ENCODE peak calls at places on chromosomes 11 and 22, in nine cellular contexts. Q is GM12865; E is T-helper 1 cell; S is NCI-H1930; O is aorta; D is neural progenitor cell; M is stimulated activated CD8-positive, alpha-beta memory T cell treated with anti-CD3 and anti-CD28 coated beads, Interleukin-4, amount 100 ng/mL, for 1 hour; T is HAP-1; J is activated CD4-positive, alpha-beta T cell treated with anti-CD3 and anti-CD28 coated beads, Interleukin-2, amount 10 ng/mL, durations not matched to agents 7 days and 5 days. G is an unnamed sample.

GRCh38 chr22:40491990-40492631 is 121.7 kb downstream of the SGSM3 start:
- DNase-seq in E (no peak), J (no peak), O (no peak), M (no peak), Q (peak), D (no peak), T (no peak), S (no peak), G (no peak)

GRCh38 chr11:36352919-36353318 is 56.8 kb downstream of the PRR5L start:
- DNase-seq in E (peak), T (no peak), O (no peak), M (peak), S (no peak), Q (no peak), J (peak), D (no peak), G (no peak)

GRCh38 chr11:35639591-35640179 is 21.4 kb downstream of the FJX1 start:
- DNase-seq in M (no peak), S (peak), Q (no peak), D (no peak), T (no peak), O (no peak), E (no peak), J (no peak), G (no peak)

GRCh38 chr11:134838708-134839107 is 426.7 kb upstream of the B3GAT1 start:
- DNase-seq in M (no peak), J (no peak), S (no peak), T (no peak), D (no peak), Q (no peak), E (no peak), O (no peak), G (no peak)

GRCh38 chr11:8905528-8906165 is 5.3 kb upstream of the AKIP1 start:
- DNase-seq in O (no peak), T (no peak), S (no peak), E (no peak), J (no peak), Q (no peak), M (no peak), D (no peak), G (no peak)

GRCh38 chr11:74729397-74729796 is 1.8 kb downstream of the CHRDL2 start:
- DNase-seq in E (no peak), O (no peak), T (no peak), J (no peak), D (no peak), S (no peak), M (no peak), Q (no peak), G (no peak)

GRCh38 chr11:69504576-69505420 is 23.3 kb downstream of the LINC01488 start:
- DNase-seq in T (no peak), M (no peak), O (no peak), D (no peak), E (no peak), J (no peak), Q (no peak), S (no peak), G (no peak)

GRCh38 chr11:116547571-116547970 is 225.2 kb downstream of the BUD13 start:
- DNase-seq in O (no peak), E (no peak), Q (no peak), D (no peak), T (no peak), M (no peak), J (no peak), S (no peak), G (no peak)

GRCh38 chr11:13135385-13136271 is 126.5 kb downstream of the RASSF10 start:
- DNase-seq in J (no peak), D (peak), S (no peak), T (peak), Q (no peak), O (no peak), M (no peak), E (no peak), G (no peak)

GRCh38 chr11:3000032-3000961 is 8.2 kb upstream of the NAP1L4 start:
- DNase-seq in S (no peak), J (no peak), T (no peak), D (peak), Q (no peak), O (peak), M (no peak), E (no peak), G (peak)

GRCh38 chr11:125464266-125464662 is 31.8 kb downstream of the FEZ1 start:
- DNase-seq in T (no peak), M (no peak), Q (no peak), J (no peak), O (no peak), S (no peak), D (no peak), E (no peak), G (no peak)

G was measured in Right ventricle myocardium superior.